ENCODE peak calls at places on chromosomes 12 and 14, in eight cellular contexts. X is A172; Q is activated T-helper 1 cell treated with anti-CD3 and anti-CD28 coated beads, Interleukin-2, amount 50 U/mL, for 16 hours; B is stimulated activated CD4-positive, alpha-beta T cell treated with anti-CD3 and anti-CD28 coated beads, Interleukin-2, amount 100 ng/mL, for 48 hours; E is RKO; L is activated naive CD8-positive, alpha-beta T cell treated with anti-CD3 and anti-CD28 coated beads, Interleukin-2, amount 50 U/mL, for 24 hours; F is psoas muscle; I is foreskin melanocyte. D is an unnamed sample.

GRCh38 chr12:64256166-64256800 is 34.2 kb upstream of the KICS2 start:
- DNase-seq in F (no peak), L (no peak), X (peak; percentile 52), B (no peak), I (peak; percentile 57), E (peak; percentile 70), Q (no peak), D (peak; percentile 62)

GRCh38 chr12:54001283-54002187 is 1.6 kb downstream of the HOXC9 start:
- DNase-seq in B (no peak), Q (no peak), L (no peak), X (no peak), F (no peak), I (no peak), E (no peak), D (no peak)

GRCh38 chr14:91229743-91230200 is 14.7 kb downstream of the GPR68 start:
- DNase-seq in E (no peak), L (peak; percentile 69), I (no peak), F (no peak), B (peak; percentile 61), Q (no peak), X (peak; percentile 78), D (no peak)

GRCh38 chr14:70882771-70883492 is 24.3 kb upstream of the PCNX1 start:
- DNase-seq in L (no peak), E (peak; percentile 45), F (no peak), B (no peak), Q (no peak), X (peak; percentile 62), I (no peak), D (no peak)

GRCh38 chr14:101595349-101595748 is 34.1 kb downstream of the DIO3 start:
- DNase-seq in E (no peak), F (no peak), I (no peak), L (no peak), X (no peak), Q (no peak), B (no peak), D (no peak)

GRCh38 chr14:30982583-30982982 is 42.9 kb upstream of the AP4S1 start:
- DNase-seq in E (no peak), L (no peak), I (no peak), B (no peak), X (no peak), Q (no peak), F (no peak), D (no peak)

GRCh38 chr14:102508774-102509743 is 517 bp downstream of the ANKRD9 start:
- DNase-seq in Q (no peak), X (no peak), I (peak; percentile 31), L (no peak), E (peak; percentile 59), F (peak; percentile 79), B (no peak), D (no peak)

GRCh38 chr14:61503167-61503801 is 181.9 kb downstream of the PRKCH start:
- DNase-seq in B (no peak), Q (no peak), L (peak; percentile 63), I (no peak), X (no peak), E (no peak), F (no peak), D (no peak)

GRCh38 chr12:3119745-3120660 is 42.8 kb downstream of the TSPAN9 start:
- DNase-seq in Q (no peak), X (no peak), L (no peak), I (no peak), B (no peak), F (peak; percentile 54), E (no peak), D (no peak)

GRCh38 chr14:78933948-78934524 is 763.9 kb downstream of the NRXN3 start:
- DNase-seq in Q (no peak), I (peak; percentile 18), B (no peak), L (no peak), F (no peak), E (peak; percentile 18), X (no peak), D (no peak)

GRCh38 chr12:94092516-94093241 is 55.7 kb upstream of the PLXNC1 start:
- DNase-seq in I (no peak), Q (no peak), E (no peak), F (peak; percentile 62), X (no peak), L (no peak), B (no peak), D (no peak)

GRCh38 chr14:54102051-54102456 is 145.4 kb upstream of the BMP4 start:
- DNase-seq in I (no peak), B (no peak), E (no peak), F (no peak), X (no peak), Q (no peak), L (no peak), D (no peak)

GRCh38 chr12:44510510-44510909 is 365.6 kb downstream of the NELL2 start:
- DNase-seq in I (no peak), L (no peak), B (no peak), X (no peak), F (no peak), Q (no peak), E (peak; percentile 10), D (no peak)

GRCh38 chr14:76432967-76433752 is 57.2 kb downstream of the ESRRB start:
- DNase-seq in E (no peak), F (no peak), B (no peak), X (no peak), I (no peak), Q (no peak), L (no peak), D (no peak)

GRCh38 chr14:43161477-43161876 is 1345.6 kb downstream of the FSCB start:
- DNase-seq in F (no peak), X (no peak), B (no peak), E (no peak), L (no peak), Q (no peak), I (no peak), D (no peak)

GRCh38 chr14:54660712-54661111 is 93.8 kb downstream of the SAMD4A start:
- DNase-seq in X (no peak), I (no peak), L (no peak), F (no peak), E (no peak), Q (no peak), B (no peak), D (no peak)

GRCh38 chr14:61121293-61121897 is 140.3 kb downstream of the SLC38A6 start:
- DNase-seq in E (no peak), L (no peak), F (no peak), B (no peak), Q (no peak), X (no peak), I (no peak), D (no peak)

GRCh38 chr12:114664661-114665320 is 19.2 kb downstream of the TBX3 start:
- DNase-seq in I (no peak), X (no peak), Q (no peak), L (no peak), E (no peak), B (no peak), F (peak; percentile 41), D (no peak)

GRCh38 chr12:70007687-70008086 is 182.7 kb downstream of the MYRFL start:
- DNase-seq in X (no peak), B (no peak), E (no peak), I (no peak), F (no peak), L (no peak), Q (no peak), D (no peak)

GRCh38 chr14:97994020-97994531 is 1196.9 kb downstream of the VRK1 start:
- DNase-seq in F (no peak), B (no peak), L (no peak), X (no peak), Q (no peak), I (no peak), E (no peak), D (no peak)

GRCh38 chr12:57178213-57178612 is 30.8 kb upstream of the LRP1-AS start:
- DNase-seq in I (no peak), F (no peak), L (no peak), Q (no peak), E (no peak), B (no peak), X (no peak), D (no peak)

GRCh38 chr14:75315143-75315542 is 36.5 kb downstream of the FOS start:
- DNase-seq in B (no peak), L (no peak), X (peak; percentile 30), I (no peak), Q (no peak), F (no peak), E (no peak), D (no peak)

GRCh38 chr14:95497561-95498011 is 18.9 kb downstream of the SYNE3 start:
- DNase-seq in E (no peak), I (no peak), L (no peak), Q (no peak), F (no peak), B (no peak), X (no peak), D (no peak)

GRCh38 chr14:36509056-36509917 is 10.7 kb downstream of the NKX2-1 start:
- DNase-seq in I (no peak), E (no peak), B (no peak), X (no peak), L (no peak), F (no peak), Q (no peak), D (peak; percentile 50)

GRCh38 chr14:75711796-75712211 is 50.8 kb downstream of the TTLL5 start:
- DNase-seq in L (peak; percentile 1), E (peak; percentile 2), X (peak; percentile 94), B (no peak), F (peak; percentile 74), Q (no peak), I (no peak), D (peak; percentile 62)

GRCh38 chr12:92290881-92291280 is 145.2 kb upstream of the BTG1 start:
- DNase-seq in I (no peak), Q (no peak), F (no peak), L (no peak), B (no peak), E (no peak), X (no peak), D (no peak)

GRCh38 chr12:18799561-18799960 is 61.6 kb downstream of the CAPZA3 start:
- DNase-seq in B (no peak), I (no peak), F (no peak), X (peak; percentile 23), L (no peak), E (no peak), Q (no peak), D (no peak)

GRCh38 chr14:30767624-30768023 is 106.7 kb upstream of the COCH start:
- DNase-seq in B (no peak), X (no peak), E (no peak), F (no peak), L (no peak), I (no peak), Q (no peak), D (no peak)

GRCh38 chr14:37081220-37081619 is 91.2 kb downstream of the SLC25A21 start:
- DNase-seq in E (peak; percentile 62), F (no peak), I (no peak), Q (no peak), X (peak; percentile 17), B (no peak), L (no peak), D (no peak)

GRCh38 chr12:58491296-58491695 is 429.0 kb downstream of the LRIG3 start:
- DNase-seq in L (no peak), X (peak; percentile 36), B (no peak), F (no peak), Q (no peak), E (no peak), I (no peak), D (no peak)

GRCh38 chr14:61620130-61620946 is 75.0 kb upstream of the HIF1A start:
- DNase-seq in L (peak; percentile 51), E (no peak), X (peak; percentile 20), I (no peak), F (no peak), B (peak; percentile 42), Q (no peak), D (no peak)

GRCh38 chr12:111066744-111067437 is 146.5 kb upstream of the MYL2 start:
- DNase-seq in E (peak; percentile 32), L (no peak), F (no peak), X (peak; percentile 30), Q (no peak), B (no peak), I (no peak), D (no peak)

GRCh38 chr12:98754095-98754494 is 109.0 kb downstream of the APAF1 start:
- DNase-seq in L (peak; percentile 14), E (peak; percentile 60), I (peak; percentile 38), B (peak; percentile 22), X (peak; percentile 73), F (no peak), Q (no peak), D (no peak)

D was measured in HAP-1.